ENCODE peak calls at places on chromosomes 12 and 14, in four cellular contexts. C is K562, B is GM12891, G is HL-60. M is an unnamed sample.

GRCh38 chr14:24395609-24396580 is 2.9 kb upstream of the NYNRIN start:
- DNase-seq in C (no peak), G (peak; percentile 84), B (no peak), M (no peak)

GRCh38 chr12:62834406-62834805 is 100.5 kb downstream of the PPM1H start:
- DNase-seq in G (no peak), B (no peak), C (peak; percentile 14), M (no peak)

GRCh38 chr12:34390846-34391700 is 368.8 kb downstream of the ALG10 start:
- DNase-seq in C (no peak), B (no peak), G (no peak), M (no peak)

GRCh38 chr12:68222336-68222735 is 3.3 kb downstream of the IL26 start:
- DNase-seq in B (no peak), C (no peak), G (no peak), M (no peak)

GRCh38 chr14:87131879-87132278 is 861.1 kb downstream of the GALC start:
- DNase-seq in C (no peak), G (no peak), B (no peak), M (no peak)

GRCh38 chr12:51869490-51869865 is 18.4 kb upstream of the ANKRD33 start:
- DNase-seq in C (no peak), G (no peak), B (no peak), M (no peak)

GRCh38 chr12:18998343-18999270 is 130.9 kb upstream of the PLEKHA5 start:
- DNase-seq in C (no peak), B (no peak), G (no peak), M (no peak)

GRCh38 chr12:6380141-6381121 is 3.5 kb upstream of the LTBR start:
- DNase-seq in C (no peak), G (no peak), B (no peak), M (no peak)

GRCh38 chr14:92635031-92635430 is 113.4 kb downstream of the LGMN start:
- DNase-seq in G (no peak), C (no peak), B (no peak), M (no peak)
- TF ChIP-seq SPI1 in G (no peak), C (no peak), B (no peak), M (no peak)

GRCh38 chr12:94305293-94305957 is 154.2 kb downstream of the CEP83 start:
- DNase-seq in B (no peak), G (no peak), C (peak; percentile 7), M (peak; percentile 67)

GRCh38 chr12:94308612-94309011 is 151.1 kb downstream of the CEP83 start:
- DNase-seq in C (no peak), B (no peak), G (no peak), M (no peak)

GRCh38 chr12:94309348-94309747 is 150.3 kb downstream of the CEP83 start:
- DNase-seq in C (no peak), B (no peak), G (no peak), M (peak; percentile 54)

GRCh38 chr12:94304012-94304411 is 155.6 kb downstream of the PLXNC1 start:
- DNase-seq in C (no peak), B (no peak), G (no peak), M (no peak)

GRCh38 chr12:94304566-94305061 is 155.1 kb downstream of the CEP83 start:
- DNase-seq in G (no peak), C (no peak), B (no peak), M (no peak)
- TF ChIP-seq SPI1 in G (no peak), C (no peak), B (no peak), M (no peak)

GRCh38 chr14:22280497-22281321 is 308.3 kb downstream of the DAD1 start:
- DNase-seq in B (no peak), G (no peak), C (no peak), M (no peak)

GRCh38 chr14:22285991-22286390 is 303.0 kb downstream of the DAD1 start:
- DNase-seq in G (no peak), C (no peak), B (no peak), M (no peak)

GRCh38 chr14:22281322-22281977 is 307.6 kb downstream of the DAD1 start:
- DNase-seq in C (no peak), B (no peak), G (peak; percentile 70), M (no peak)

GRCh38 chr14:22282429-22282828 is 306.6 kb downstream of the DAD1 start:
- DNase-seq in G (peak; percentile 26), B (peak; percentile 8), C (no peak), M (no peak)

GRCh38 chr14:22283000-22283399 is 306.0 kb downstream of the DAD1 start:
- DNase-seq in C (no peak), G (no peak), B (no peak), M (no peak)
- TF ChIP-seq SPI1 in C (no peak), G (no peak), B (no peak), M (no peak)

DNA sequence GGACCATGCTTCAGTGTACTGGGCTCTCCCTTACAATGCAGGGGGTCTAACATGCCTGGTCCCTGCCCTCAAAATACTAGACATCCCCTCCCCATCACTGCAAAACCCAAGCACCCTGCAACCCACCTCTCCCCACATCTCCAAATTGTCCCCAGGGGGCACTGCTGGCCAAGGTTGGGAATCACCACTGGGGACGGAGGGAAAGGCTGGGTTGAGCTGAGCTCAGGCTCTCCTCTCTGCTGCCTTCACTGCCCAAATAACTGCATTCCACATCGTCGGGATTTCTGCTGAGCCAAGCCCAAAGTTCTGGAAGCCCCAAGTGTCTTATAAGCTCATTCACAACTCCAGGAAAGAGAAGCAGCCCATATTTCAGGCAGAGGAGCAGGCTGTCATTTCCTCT is 69.6 kb downstream of the NT5DC3 start:
- DNase-seq in C (peak; percentile 51), G (peak; percentile 42), B (no peak), M (no peak)
- TF ChIP-seq SPI1 in C (no peak), G (no peak), B (no peak), M (no peak)

GRCh38 chr14:49579841-49580240 is 6.3 kb downstream of the RPS29 start:
- DNase-seq in G (no peak), B (no peak), C (no peak), M (no peak)
- TF ChIP-seq SPI1 in G (no peak), B (no peak), C (no peak), M (no peak)

DNA sequence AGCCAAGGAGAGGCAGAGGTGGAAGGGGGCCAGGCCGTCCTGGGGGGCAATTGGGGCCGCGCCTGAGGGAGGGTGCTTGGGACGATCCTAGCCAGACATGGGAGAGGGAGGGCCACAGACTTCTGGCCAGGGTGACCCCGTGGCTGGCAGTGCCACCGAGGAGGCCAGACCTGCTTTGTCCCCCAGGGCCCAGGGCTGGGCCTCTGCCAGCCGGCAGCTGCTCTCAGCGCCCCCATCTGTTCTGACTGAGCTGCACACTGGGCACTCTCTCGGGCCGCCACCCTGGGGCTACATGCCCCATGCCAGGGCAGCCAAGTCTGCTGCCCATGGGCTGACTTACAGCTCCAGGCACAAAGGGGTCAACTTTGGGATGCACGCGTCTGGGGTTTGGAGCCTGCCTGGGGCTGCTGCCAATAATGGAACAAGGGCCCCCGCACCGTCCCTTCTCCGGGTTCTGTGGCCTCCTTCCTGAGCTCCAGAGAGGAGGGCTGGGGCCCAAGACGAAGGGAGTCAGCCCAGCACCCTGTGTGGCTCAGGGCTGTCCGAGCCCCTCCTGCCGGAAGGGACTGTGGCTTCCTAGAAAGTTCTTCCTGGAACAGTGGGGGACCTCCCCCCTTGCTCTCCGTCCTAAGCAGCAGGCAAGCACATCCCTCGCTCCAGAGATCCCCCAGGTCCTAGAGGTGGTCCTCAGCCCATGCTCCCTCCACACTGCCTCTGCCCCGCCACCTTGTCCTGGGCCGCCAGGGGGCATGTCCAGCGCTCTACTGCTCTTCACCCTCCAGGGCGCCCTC is 1.1 kb downstream of the ADSS1 start:
- DNase-seq in C (peak; percentile 61), B (no peak), G (no peak), M (no peak)
- TF ChIP-seq SPI1 in C (no peak), B (no peak), G (no peak), M (no peak)

DNA sequence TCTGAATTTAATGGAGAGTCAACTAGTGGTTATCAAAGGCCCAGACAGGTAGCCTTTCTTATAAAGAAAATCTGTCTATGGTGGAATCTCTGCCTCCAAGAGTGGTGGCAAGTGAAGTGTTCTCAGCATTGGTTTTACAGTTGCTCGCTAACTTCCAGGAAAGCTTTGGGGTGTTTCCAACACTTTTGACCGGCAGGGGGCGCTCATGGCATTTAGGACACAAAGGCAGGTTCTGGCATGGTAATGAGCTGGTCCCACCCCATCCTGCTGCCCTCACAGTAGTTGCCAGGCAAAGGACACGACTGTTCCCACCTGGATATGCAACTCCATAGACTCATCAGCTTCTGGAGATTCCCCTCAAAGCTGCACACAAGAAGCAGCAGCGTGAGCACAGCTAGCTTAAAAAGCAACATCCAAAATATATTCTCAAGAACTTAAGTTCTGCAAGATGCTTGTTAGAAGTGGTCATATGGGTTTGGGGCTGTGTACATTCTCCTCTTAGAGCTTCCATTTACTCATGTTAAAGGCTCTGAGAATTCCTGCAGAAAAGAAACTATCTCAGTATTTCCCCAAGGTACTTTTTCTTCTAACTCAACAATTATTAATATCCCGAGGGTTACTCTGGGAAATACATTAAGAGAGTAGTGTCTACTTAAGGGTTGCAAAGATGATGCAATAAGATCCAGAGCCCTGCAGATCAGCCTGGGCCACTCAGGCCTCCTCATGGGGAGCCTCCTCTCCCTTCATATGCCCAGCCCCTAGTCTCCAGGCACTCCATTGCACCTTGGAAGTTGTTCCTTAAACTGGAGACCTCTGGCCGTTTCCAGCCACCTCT is 14.8 kb downstream of the PROX2 start:
- DNase-seq in C (peak; percentile 85), B (peak; percentile 53), G (peak; percentile 76), M (no peak)
- TF ChIP-seq SPI1 in C (no peak), B (no peak), G (no peak), M (no peak)

DNA sequence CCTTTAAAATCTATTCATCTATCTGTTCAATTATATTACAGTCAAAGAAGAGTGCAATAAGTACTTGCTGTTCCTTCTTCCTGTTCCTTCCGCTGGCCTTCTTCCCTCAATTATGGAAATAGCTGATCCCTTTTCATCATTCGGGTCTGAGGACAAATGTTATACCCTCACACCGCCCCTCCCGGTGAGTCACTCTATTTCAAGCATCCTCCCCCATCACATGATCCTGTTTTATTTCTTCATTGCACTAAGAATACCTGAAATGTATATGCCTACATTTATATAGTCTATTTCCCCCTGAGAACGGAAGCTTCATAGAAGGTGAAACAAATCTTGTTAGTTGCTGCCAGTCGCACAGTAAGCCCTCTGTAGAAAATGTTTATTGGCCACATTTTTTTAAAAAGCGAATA is 2.5 kb downstream of the SLC38A1 start:
- DNase-seq in B (no peak), C (peak; percentile 67), G (peak; percentile 21), M (no peak)
- TF ChIP-seq SPI1 in B (no peak), C (no peak), G (no peak), M (no peak)

GRCh38 chr14:81550001-81550642 is 16.5 kb upstream of the SEL1L start:
- DNase-seq in B (peak; percentile 5), G (no peak), C (no peak), M (peak; percentile 81)

GRCh38 chr14:81557137-81557536 is 23.5 kb upstream of the SEL1L start:
- DNase-seq in B (no peak), C (no peak), G (no peak), M (no peak)

GRCh38 chr14:81555051-81555450 is 21.4 kb upstream of the SEL1L start:
- DNase-seq in G (no peak), C (no peak), B (no peak), M (no peak)

DNA sequence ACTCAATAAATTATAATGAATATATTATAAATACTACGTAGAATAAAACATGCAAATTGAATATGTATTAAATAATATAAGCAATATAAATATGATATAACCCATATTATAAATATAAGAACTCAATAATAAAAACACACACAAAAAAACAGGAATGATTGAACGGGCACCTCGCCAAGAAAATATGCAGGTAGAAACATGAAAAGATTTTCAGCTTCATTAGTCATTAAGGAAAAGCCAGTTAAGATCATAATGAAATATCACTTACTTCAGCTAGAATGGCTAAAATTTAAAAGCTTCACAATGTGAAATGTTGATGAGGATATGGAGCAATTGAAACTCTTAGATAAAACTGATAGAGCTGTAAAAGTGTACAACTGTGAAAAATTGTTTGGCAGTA is 17.8 kb upstream of the SEL1L start:
- DNase-seq in C (no peak), B (no peak), G (no peak), M (no peak)
- TF ChIP-seq SPI1 in C (no peak), B (no peak), G (no peak), M (no peak)